ENCODE peak calls at places on chromosome 1, in four cellular contexts. One of them, this sample, is unnamed.

GRCh38 chr1:163083690-163084089 is 14.5 kb downstream of the RGS4 start:
- DNase-seq in nephron progenitor cell: no peak
- DNase-seq in kidney epithelial cell: peak; percentile 19
- DNase-seq in left lung: no peak
- DNase-seq in this sample: no peak

GRCh38 chr1:114458208-114458777 is 52.7 kb downstream of the TRIM33 start:
- DNase-seq in nephron progenitor cell: no peak
- DNase-seq in kidney epithelial cell: peak; percentile 9
- DNase-seq in left lung: no peak
- DNase-seq in this sample: no peak

GRCh38 chr1:107529511-107530149 is 388.8 kb downstream of the NTNG1 start:
- DNase-seq in nephron progenitor cell: peak; percentile 26
- DNase-seq in kidney epithelial cell: no peak
- DNase-seq in left lung: no peak
- DNase-seq in this sample: no peak

GRCh38 chr1:224183591-224184312 is 712 bp downstream of the DEGS1 start:
- DNase-seq in nephron progenitor cell: peak; percentile 62
- DNase-seq in kidney epithelial cell: no peak
- DNase-seq in left lung: peak; percentile 63
- DNase-seq in this sample: peak; percentile 39

GRCh38 chr1:156623946-156624813 is 5.0 kb downstream of the HAPLN2 start:
- DNase-seq in nephron progenitor cell: peak; percentile 76
- DNase-seq in kidney epithelial cell: no peak
- DNase-seq in left lung: no peak
- DNase-seq in this sample: peak; percentile 54

GRCh38 chr1:109631513-109632260 is 12.1 kb downstream of the AMPD2 start:
- DNase-seq in nephron progenitor cell: no peak
- DNase-seq in kidney epithelial cell: no peak
- DNase-seq in left lung: no peak
- DNase-seq in this sample: no peak

GRCh38 chr1:31532114-31532644 is 44.1 kb upstream of the TINAGL1 start:
- DNase-seq in nephron progenitor cell: no peak
- DNase-seq in kidney epithelial cell: no peak
- DNase-seq in left lung: no peak
- DNase-seq in this sample: no peak

GRCh38 chr1:58857673-58858343 is 74.0 kb upstream of the JUN start:
- DNase-seq in nephron progenitor cell: no peak
- DNase-seq in kidney epithelial cell: no peak
- DNase-seq in left lung: no peak
- DNase-seq in this sample: no peak

GRCh38 chr1:220330265-220330664 is 58.0 kb upstream of the RAB3GAP2 start:
- DNase-seq in nephron progenitor cell: no peak
- DNase-seq in kidney epithelial cell: no peak
- DNase-seq in left lung: no peak
- DNase-seq in this sample: no peak

GRCh38 chr1:75521658-75522057 is 89.3 kb downstream of the SLC44A5 start:
- DNase-seq in nephron progenitor cell: no peak
- DNase-seq in kidney epithelial cell: no peak
- DNase-seq in left lung: no peak
- DNase-seq in this sample: no peak

GRCh38 chr1:12518956-12519707 is 98.9 kb downstream of the DHRS3 start:
- DNase-seq in nephron progenitor cell: peak; percentile 39
- DNase-seq in kidney epithelial cell: peak; percentile 26
- DNase-seq in left lung: no peak
- DNase-seq in this sample: no peak

GRCh38 chr1:37393173-37393572 is 81.2 kb upstream of the ZC3H12A start:
- DNase-seq in nephron progenitor cell: no peak
- DNase-seq in kidney epithelial cell: no peak
- DNase-seq in left lung: no peak
- DNase-seq in this sample: no peak

GRCh38 chr1:6691507-6691906 is 10.1 kb downstream of the DNAJC11 start:
- DNase-seq in nephron progenitor cell: no peak
- DNase-seq in kidney epithelial cell: no peak
- DNase-seq in left lung: no peak
- DNase-seq in this sample: no peak

GRCh38 chr1:246815693-246816270 is 91.6 kb downstream of the SCCPDH start:
- DNase-seq in nephron progenitor cell: no peak
- DNase-seq in kidney epithelial cell: peak; percentile 53
- DNase-seq in left lung: no peak
- DNase-seq in this sample: no peak

GRCh38 chr1:86156571-86157455 is at the start of gene COL24A1:
- DNase-seq in nephron progenitor cell: peak; percentile 79
- DNase-seq in kidney epithelial cell: no peak
- DNase-seq in left lung: peak; percentile 54
- DNase-seq in this sample: peak; percentile 39

GRCh38 chr1:210446479-210446878 is 117.8 kb downstream of the HHAT start:
- DNase-seq in nephron progenitor cell: no peak
- DNase-seq in kidney epithelial cell: no peak
- DNase-seq in left lung: no peak
- DNase-seq in this sample: no peak

GRCh38 chr1:53483656-53484055 is 24.5 kb downstream of the DMRTB1 start:
- DNase-seq in nephron progenitor cell: no peak
- DNase-seq in kidney epithelial cell: no peak
- DNase-seq in left lung: no peak
- DNase-seq in this sample: no peak

GRCh38 chr1:55214903-55215193 is 316 bp downstream of the USP24 start:
- DNase-seq in nephron progenitor cell: peak; percentile 62
- DNase-seq in kidney epithelial cell: no peak
- DNase-seq in left lung: peak; percentile 42
- DNase-seq in this sample: peak; percentile 30

GRCh38 chr1:14135070-14135469 is 435.1 kb downstream of the PRDM2 start:
- DNase-seq in nephron progenitor cell: no peak
- DNase-seq in kidney epithelial cell: no peak
- DNase-seq in left lung: no peak
- DNase-seq in this sample: no peak

GRCh38 chr1:9442266-9442846 is 96.9 kb upstream of the SLC25A33 start:
- DNase-seq in nephron progenitor cell: no peak
- DNase-seq in kidney epithelial cell: no peak
- DNase-seq in left lung: no peak
- DNase-seq in this sample: no peak

GRCh38 chr1:74505133-74505532 is 7.3 kb downstream of the LRRC53 start:
- DNase-seq in nephron progenitor cell: peak; percentile 9
- DNase-seq in kidney epithelial cell: no peak
- DNase-seq in left lung: no peak
- DNase-seq in this sample: no peak

GRCh38 chr1:67619080-67619479 is 65.9 kb upstream of the GADD45A start:
- DNase-seq in nephron progenitor cell: no peak
- DNase-seq in kidney epithelial cell: no peak
- DNase-seq in left lung: no peak
- DNase-seq in this sample: no peak

GRCh38 chr1:90114521-90115141 is 119.7 kb downstream of the ZNF326 start:
- DNase-seq in nephron progenitor cell: peak; percentile 11
- DNase-seq in kidney epithelial cell: peak; percentile 23
- DNase-seq in left lung: no peak
- DNase-seq in this sample: no peak

GRCh38 chr1:171799166-171799565 is 17.7 kb downstream of the METTL13 start:
- DNase-seq in nephron progenitor cell: no peak
- DNase-seq in kidney epithelial cell: no peak
- DNase-seq in left lung: no peak
- DNase-seq in this sample: no peak

GRCh38 chr1:87560961-87561360 is 232.3 kb downstream of the LMO4 start:
- DNase-seq in nephron progenitor cell: no peak
- DNase-seq in kidney epithelial cell: no peak
- DNase-seq in left lung: no peak
- DNase-seq in this sample: no peak

GRCh38 chr1:206931709-206932108 is 10.0 kb upstream of the FCMR start:
- DNase-seq in nephron progenitor cell: no peak
- DNase-seq in kidney epithelial cell: no peak
- DNase-seq in left lung: no peak
- DNase-seq in this sample: no peak

GRCh38 chr1:227898502-227899140 is 49.1 kb downstream of the WNT9A start:
- DNase-seq in nephron progenitor cell: no peak
- DNase-seq in kidney epithelial cell: no peak
- DNase-seq in left lung: peak; percentile 11
- DNase-seq in this sample: no peak

GRCh38 chr1:116909511-116910378 is at the start of gene PTGFRN:
- DNase-seq in nephron progenitor cell: peak; percentile 79
- DNase-seq in kidney epithelial cell: no peak
- DNase-seq in left lung: peak; percentile 65
- DNase-seq in this sample: peak; percentile 53

GRCh38 chr1:86695400-86695799 is 9.0 kb upstream of the SH3GLB1 start:
- DNase-seq in nephron progenitor cell: no peak
- DNase-seq in kidney epithelial cell: no peak
- DNase-seq in left lung: no peak
- DNase-seq in this sample: no peak

GRCh38 chr1:244445320-244446181 is 6.2 kb downstream of the ADSS2 start:
- DNase-seq in nephron progenitor cell: no peak
- DNase-seq in kidney epithelial cell: no peak
- DNase-seq in left lung: no peak
- DNase-seq in this sample: no peak

GRCh38 chr1:43082701-43083100 is 89.4 kb downstream of the EBNA1BP2 start:
- DNase-seq in nephron progenitor cell: no peak
- DNase-seq in kidney epithelial cell: no peak
- DNase-seq in left lung: no peak
- DNase-seq in this sample: no peak

GRCh38 chr1:50972766-50973165 is 2.7 kb downstream of the CDKN2C start:
- DNase-seq in nephron progenitor cell: no peak
- DNase-seq in kidney epithelial cell: no peak
- DNase-seq in left lung: no peak
- DNase-seq in this sample: no peak

GRCh38 chr1:241998412-241998921 is 431 bp downstream of the MAP1LC3C start:
- DNase-seq in nephron progenitor cell: peak; percentile 70
- DNase-seq in kidney epithelial cell: peak; percentile 83
- DNase-seq in left lung: peak; percentile 78
- DNase-seq in this sample: peak; percentile 37
- TF ChIP-seq CTCF in nephron progenitor cell: peak; percentile 47
- TF ChIP-seq CTCF in kidney epithelial cell: peak; percentile 74
- TF ChIP-seq CTCF in left lung: peak; percentile 56
- TF ChIP-seq CTCF in this sample: peak; percentile 76

DNA sequence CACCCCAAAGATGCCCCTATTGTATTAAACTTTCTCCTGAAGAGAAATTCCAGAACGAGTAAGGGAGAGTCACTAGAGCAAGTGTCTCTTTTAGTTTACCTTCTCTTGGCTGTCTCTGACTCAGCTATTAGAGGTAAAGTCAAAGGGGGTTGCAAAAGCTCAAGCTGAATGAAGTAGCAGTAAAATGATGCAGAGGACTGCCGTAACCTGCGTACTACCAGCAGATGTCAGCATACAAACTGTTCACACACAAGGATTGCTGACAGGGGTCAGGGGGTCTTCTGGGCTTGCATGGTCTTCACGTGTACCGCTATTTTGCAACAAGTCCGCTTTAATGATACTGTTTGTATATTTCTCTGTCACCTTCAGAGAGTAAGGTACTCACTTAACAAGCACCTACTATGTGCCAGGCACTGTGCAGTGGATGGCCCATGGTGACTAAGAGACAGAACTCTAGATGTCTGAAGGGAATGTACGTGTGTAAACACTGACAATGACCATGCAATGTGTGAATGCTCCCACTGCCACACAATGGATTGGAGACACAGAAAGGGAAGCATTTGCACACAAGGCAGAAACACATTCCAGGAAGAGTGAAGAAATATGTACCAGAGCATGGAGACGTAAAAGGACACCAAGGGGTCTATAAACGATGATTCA is 34.9 kb downstream of the CHML start:
- DNase-seq in nephron progenitor cell: no peak
- DNase-seq in kidney epithelial cell: no peak
- DNase-seq in left lung: no peak
- DNase-seq in this sample: no peak
- TF ChIP-seq CTCF in nephron progenitor cell: peak; percentile 37
- TF ChIP-seq CTCF in kidney epithelial cell: peak; percentile 23
- TF ChIP-seq CTCF in left lung: no peak
- TF ChIP-seq CTCF in this sample: peak; percentile 51

DNA sequence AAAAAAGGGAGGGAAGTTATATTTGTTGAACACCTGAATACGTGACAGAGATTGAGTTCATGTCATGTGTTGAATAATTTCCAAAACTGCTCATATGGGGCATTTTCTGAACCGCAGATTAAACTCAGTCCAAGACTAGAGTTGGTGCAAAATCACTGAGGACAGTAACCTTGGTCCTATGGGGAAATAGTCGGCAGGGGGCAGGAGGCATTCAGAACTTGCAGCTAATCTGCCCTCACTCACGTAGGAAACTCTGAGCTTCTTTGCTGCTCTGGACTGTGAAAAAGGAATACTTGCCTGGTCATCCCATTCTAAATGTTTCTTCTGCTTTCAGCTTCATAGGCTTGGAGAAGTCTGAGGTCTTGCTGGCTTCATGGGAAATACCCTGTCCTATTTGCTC is 228.3 kb upstream of the ZP4 start:
- DNase-seq in nephron progenitor cell: no peak
- DNase-seq in kidney epithelial cell: no peak
- DNase-seq in left lung: no peak
- DNase-seq in this sample: no peak
- TF ChIP-seq CTCF in nephron progenitor cell: no peak
- TF ChIP-seq CTCF in kidney epithelial cell: no peak
- TF ChIP-seq CTCF in left lung: no peak
- TF ChIP-seq CTCF in this sample: no peak

DNA sequence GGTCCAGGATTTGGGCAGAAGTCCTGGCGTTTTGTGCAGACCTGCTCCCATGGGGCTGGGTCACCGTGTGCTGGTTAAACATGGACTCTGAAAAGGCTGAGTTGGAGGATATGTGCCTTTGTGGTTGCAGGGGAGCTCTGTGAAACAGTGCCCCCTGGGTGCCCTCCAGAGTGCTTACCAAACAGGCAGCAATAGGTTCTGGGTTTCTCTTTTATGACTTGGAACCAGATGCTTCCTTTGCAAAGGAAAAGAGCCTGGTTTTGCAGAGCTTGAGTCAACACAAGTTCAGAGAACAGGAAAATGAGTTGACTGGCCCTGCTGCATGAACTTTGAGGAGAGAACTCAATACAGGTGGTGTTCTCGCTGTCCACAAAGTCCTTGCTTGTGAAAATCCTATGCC is 288.9 kb downstream of the TM2D1 start:
- DNase-seq in nephron progenitor cell: no peak
- DNase-seq in kidney epithelial cell: no peak
- DNase-seq in left lung: no peak
- DNase-seq in this sample: no peak
- TF ChIP-seq CTCF in nephron progenitor cell: no peak
- TF ChIP-seq CTCF in kidney epithelial cell: peak; percentile 9
- TF ChIP-seq CTCF in left lung: no peak
- TF ChIP-seq CTCF in this sample: no peak

DNA sequence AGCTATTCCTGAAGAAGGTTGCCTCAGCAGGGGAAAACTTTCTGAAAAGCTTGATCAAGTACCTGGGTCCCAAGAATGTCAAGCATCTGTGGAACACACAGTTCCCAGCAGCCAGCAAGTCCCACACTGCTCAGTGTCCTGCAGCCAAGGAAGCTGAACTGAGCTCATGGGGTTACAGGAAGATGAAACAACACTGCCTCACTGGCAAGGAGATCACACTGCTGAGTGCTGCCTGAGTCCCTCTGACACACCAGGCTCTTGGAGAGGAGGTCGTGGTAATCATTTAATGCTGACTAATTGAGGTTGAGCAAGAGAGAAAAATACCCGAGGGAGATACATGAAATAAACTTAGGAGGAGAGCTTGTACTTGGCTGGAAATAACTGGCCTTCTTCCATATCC is 75.2 kb downstream of the MPZL1 start:
- DNase-seq in nephron progenitor cell: no peak
- DNase-seq in kidney epithelial cell: peak; percentile 97
- DNase-seq in left lung: peak; percentile 79
- DNase-seq in this sample: no peak
- TF ChIP-seq CTCF in nephron progenitor cell: no peak
- TF ChIP-seq CTCF in kidney epithelial cell: peak; percentile 16
- TF ChIP-seq CTCF in left lung: no peak
- TF ChIP-seq CTCF in this sample: no peak

This sample was measured in progenitor cell of endocrine pancreas.